ENCODE peak calls at places on chromosomes 13 and 19, in seven cellular contexts. N is A549; V is NAMALWA; D is heart left ventricle; U is activated naive CD4-positive, alpha-beta T cell treated with Interleukin-2 at 50 U/mL for 16 hours; Y is stimulated activated CD4-positive, alpha-beta T cell treated with anti-CD3 and anti-CD28 coated beads, Interleukin-15, amount 100 ng/mL, for 1 hour; T is GM20000. X is an unnamed sample.

GRCh38 chr13:85798999-85799646 is at the start of gene SLITRK6:
- DNase-seq in N (peak; percentile 1), V (peak; percentile 46), D (no peak), U (no peak), Y (no peak), T (no peak), X (no peak)

GRCh38 chr19:10682397-10683063 is 18.7 kb upstream of the QTRT1 start:
- DNase-seq in N (no peak), V (no peak), D (no peak), U (no peak), Y (no peak), T (no peak), X (no peak)

GRCh38 chr13:113835461-113836274 is 28.2 kb downstream of the GAS6 start:
- DNase-seq in N (no peak), V (no peak), D (no peak), U (no peak), Y (no peak), T (peak; percentile 60), X (no peak)

GRCh38 chr19:57559008-57559403 is 657 bp downstream of the ZNF550 start:
- DNase-seq in N (peak; percentile 38), V (peak; percentile 21), D (peak; percentile 42), U (peak; percentile 10), Y (no peak), T (peak; percentile 45), X (peak; percentile 39)

GRCh38 chr19:48501961-48502719 is 9.5 kb downstream of the LMTK3 start:
- DNase-seq in N (peak; percentile 88), V (peak; percentile 96), D (no peak), U (peak; percentile 70), Y (peak; percentile 57), T (peak; percentile 83), X (peak; percentile 82)

GRCh38 chr13:76890036-76890435 is 3.8 kb upstream of the KCTD12 start:
- DNase-seq in N (no peak), V (no peak), D (no peak), U (no peak), Y (no peak), T (no peak), X (no peak)

GRCh38 chr19:13154241-13154778 is 4.1 kb downstream of the IER2 start:
- DNase-seq in N (no peak), V (peak; percentile 71), D (peak; percentile 95), U (peak; percentile 66), Y (peak; percentile 44), T (peak; percentile 69), X (peak; percentile 57)

GRCh38 chr19:42255766-42256750 is 1.1 kb upstream of the ERF start:
- DNase-seq in N (peak; percentile 84), V (no peak), D (peak; percentile 69), U (no peak), Y (no peak), T (no peak), X (no peak)

GRCh38 chr19:21109116-21109515 is 27.1 kb downstream of the ZNF714 start:
- DNase-seq in N (no peak), V (no peak), D (no peak), U (no peak), Y (no peak), T (no peak), X (no peak)

GRCh38 chr19:48501446-48501960 is 10.1 kb downstream of the LMTK3 start:
- DNase-seq in N (peak; percentile 98), V (peak; percentile 90), D (no peak), U (peak; percentile 52), Y (peak; percentile 47), T (peak; percentile 80), X (peak; percentile 68)

GRCh38 chr19:2449019-2449418 is 7.7 kb downstream of the LMNB2 start:
- DNase-seq in N (no peak), V (no peak), D (no peak), U (no peak), Y (no peak), T (no peak), X (no peak)

GRCh38 chr13:41708648-41709175 is 251.4 kb downstream of the RGCC start:
- DNase-seq in N (no peak), V (no peak), D (peak; percentile 64), U (no peak), Y (no peak), T (no peak), X (no peak)

GRCh38 chr19:58279042-58279924 is 528 bp downstream of the ZNF8 start:
- DNase-seq in N (peak; percentile 76), V (peak; percentile 39), D (peak; percentile 91), U (peak; percentile 53), Y (peak; percentile 15), T (peak; percentile 52), X (peak; percentile 55)

GRCh38 chr13:98445340-98446233 is 131.3 kb downstream of the STK24 start:
- DNase-seq in N (peak; percentile 55), V (peak; percentile 90), D (peak; percentile 68), U (peak; percentile 79), Y (peak; percentile 74), T (peak; percentile 89), X (peak; percentile 91)

X was measured in GM10248.